ENCODE peak calls at places on chromosomes 12 and 14, in seven cellular contexts. N is A549; C is AG04450; W is thyroid gland; E is dorsolateral prefrontal cortex; S is naive thymus-derived CD4-positive, alpha-beta T cell; Y is HCT116. D is an unnamed sample.

GRCh38 chr14:106129274-106129673 is 602.9 kb downstream of the TMEM121 start:
- DNase-seq in N (no peak), C (no peak), W (no peak), E (no peak), S (no peak), Y (no peak), D (no peak)

GRCh38 chr12:123971449-123971769 is 1.2 kb downstream of the CCDC92 start:
- DNase-seq in N (no peak), C (no peak), W (no peak), E (no peak), S (no peak), Y (no peak), D (no peak)

GRCh38 chr12:108854453-108855283 is 2.7 kb downstream of the SSH1 start:
- DNase-seq in N (peak), C (peak), W (peak), E (no peak), S (no peak), Y (peak), D (peak)

GRCh38 chr12:107900588-107900987 is 126.1 kb downstream of the ASCL4 start:
- DNase-seq in N (no peak), C (no peak), W (no peak), E (no peak), S (no peak), Y (no peak), D (no peak)

GRCh38 chr14:73231874-73232851 is 5.1 kb upstream of the PAPLN start:
- DNase-seq in N (peak), C (no peak), W (no peak), E (no peak), S (no peak), Y (no peak), D (no peak)

GRCh38 chr12:20314325-20314724 is 54.0 kb upstream of the PDE3A start:
- DNase-seq in N (no peak), C (no peak), W (no peak), E (no peak), S (no peak), Y (no peak), D (no peak)

GRCh38 chr12:68451261-68452091 is 119.3 kb upstream of the MDM1 start:
- DNase-seq in N (no peak), C (peak), W (peak), E (no peak), S (peak), Y (no peak), D (peak)

GRCh38 chr12:65656904-65657351 is 167.4 kb upstream of the HMGA2 start:
- DNase-seq in N (peak), C (peak), W (no peak), E (no peak), S (no peak), Y (peak), D (no peak)

GRCh38 chr14:73833530-73834257 is 17.9 kb upstream of the PTGR2 start:
- DNase-seq in N (no peak), C (no peak), W (peak), E (no peak), S (no peak), Y (no peak), D (peak)

GRCh38 chr12:114916124-114916523 is 232.1 kb upstream of the TBX3 start:
- DNase-seq in N (no peak), C (no peak), W (no peak), E (no peak), S (no peak), Y (no peak), D (no peak)

GRCh38 chr12:69779928-69780327 is 41.3 kb downstream of the RAB3IP start:
- DNase-seq in N (peak), C (no peak), W (no peak), E (no peak), S (no peak), Y (peak), D (no peak)

GRCh38 chr12:3016191-3016590 is 57.0 kb downstream of the TEAD4 start:
- DNase-seq in N (no peak), C (no peak), W (no peak), E (no peak), S (no peak), Y (no peak), D (no peak)

GRCh38 chr12:27972721-27973120 is at the start of gene PTHLH:
- DNase-seq in N (no peak), C (no peak), W (no peak), E (no peak), S (no peak), Y (no peak), D (no peak)

GRCh38 chr12:27971606-27972005 is 927 bp downstream of the PTHLH start:
- DNase-seq in N (no peak), C (no peak), W (no peak), E (no peak), S (no peak), Y (no peak), D (no peak)

GRCh38 chr12:27969901-27970390 is 2.6 kb downstream of the PTHLH start:
- DNase-seq in N (peak), C (no peak), W (peak), E (peak), S (peak), Y (peak), D (peak)

GRCh38 chr12:27970391-27970980 is 2.0 kb downstream of the PTHLH start:
- DNase-seq in N (no peak), C (no peak), W (peak), E (no peak), S (no peak), Y (no peak), D (peak)

DNA sequence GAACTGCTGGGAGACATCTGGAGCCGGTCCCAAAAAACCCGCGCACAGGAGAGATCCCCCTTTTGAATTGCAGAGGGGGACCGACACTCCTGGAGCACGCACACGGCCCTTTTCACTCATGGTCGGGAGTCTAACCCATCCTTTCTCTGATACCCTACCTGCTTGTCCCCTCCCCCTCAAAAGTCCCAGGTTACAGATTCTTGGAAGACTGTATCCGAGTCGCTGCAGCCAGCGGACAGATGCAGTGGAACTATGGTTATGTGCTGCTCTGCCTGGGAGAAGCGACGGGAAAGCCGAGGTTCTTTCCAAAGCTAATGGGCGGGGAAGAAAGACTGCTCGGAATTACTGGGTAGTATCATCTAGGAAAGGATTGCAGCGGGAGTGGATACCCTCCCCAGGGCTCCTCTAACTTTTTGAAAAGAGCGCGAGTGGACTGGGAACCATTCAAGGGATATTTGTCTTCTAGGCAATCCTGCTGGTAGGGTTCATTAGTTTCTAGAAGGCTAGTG is 1.5 kb downstream of the PTHLH start:
- DNase-seq in N (no peak), C (no peak), W (peak), E (no peak), S (no peak), Y (no peak), D (no peak)
- H3K4me3 ChIP-seq in N (peak), C (peak), W (no peak), E (peak), S (no peak), Y (no peak), D (no peak)

GRCh38 chr12:55817352-55818139 is at the start of the genes ORMDL2 and SARNP:
- DNase-seq in N (peak), C (peak), W (peak), E (peak), S (peak), Y (peak), D (peak)

GRCh38 chr12:55816876-55817351 is 610 bp downstream of the SARNP start:
- DNase-seq in N (peak), C (no peak), W (peak), E (no peak), S (no peak), Y (no peak), D (no peak)

GRCh38 chr12:55812088-55812487 is 5.4 kb downstream of the SARNP start:
- DNase-seq in N (no peak), C (no peak), W (no peak), E (no peak), S (no peak), Y (no peak), D (no peak)

GRCh38 chr12:55815473-55815872 is 2.1 kb downstream of the SARNP start:
- DNase-seq in N (no peak), C (no peak), W (no peak), E (no peak), S (no peak), Y (no peak), D (no peak)

DNA sequence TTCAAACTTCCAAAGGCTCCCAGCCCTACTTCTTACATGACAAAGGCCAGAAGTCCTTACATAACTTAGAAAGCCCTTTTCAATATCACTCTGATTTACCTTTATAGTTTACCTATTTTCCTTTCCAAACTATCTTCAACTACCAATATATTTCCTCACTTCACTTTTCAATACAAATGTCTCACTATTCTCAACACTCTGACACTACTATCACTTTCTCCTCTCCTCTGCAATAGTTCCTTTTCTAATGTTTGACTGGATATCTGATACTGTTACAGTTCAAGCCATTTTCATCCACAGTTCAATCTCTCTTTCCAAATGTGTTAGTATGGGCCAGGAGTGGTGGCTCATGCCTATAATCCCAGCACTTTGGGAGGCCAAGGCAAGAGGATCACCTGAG is 3.3 kb downstream of the SARNP start:
- DNase-seq in N (no peak), C (no peak), W (no peak), E (no peak), S (no peak), Y (no peak), D (no peak)
- H3K4me3 ChIP-seq in N (no peak), C (no peak), W (no peak), E (no peak), S (no peak), Y (no peak), D (no peak)

DNA sequence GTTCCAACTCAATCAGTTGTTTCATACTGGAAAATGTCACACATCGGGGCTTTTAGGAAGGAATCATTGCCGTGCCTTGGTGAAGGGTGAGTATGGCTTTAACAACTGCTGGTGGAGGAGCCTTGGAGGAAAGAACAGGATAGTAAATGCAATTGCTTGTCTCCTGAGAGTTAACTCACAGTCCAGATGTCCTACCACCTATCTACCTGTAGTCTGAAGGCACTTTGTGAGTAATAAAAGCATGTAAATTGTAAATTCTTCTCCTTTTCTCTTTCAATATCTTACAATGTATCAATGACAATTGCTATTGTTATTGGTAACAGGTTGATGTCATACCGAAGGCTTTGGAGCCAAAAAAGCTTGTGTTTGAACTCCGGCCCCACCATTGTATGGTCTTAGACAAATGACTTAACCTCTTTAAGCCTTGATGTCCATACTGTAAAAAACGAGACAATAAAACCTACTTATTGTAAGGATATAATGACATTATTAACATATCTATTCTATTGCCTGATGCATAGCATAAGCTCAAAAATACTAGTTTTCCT is 397.4 kb downstream of the ADAMTS20 start:
- DNase-seq in N (no peak), C (no peak), W (no peak), E (no peak), S (no peak), Y (no peak), D (no peak)
- H3K4me3 ChIP-seq in N (no peak), C (no peak), W (no peak), E (no peak), S (no peak), Y (no peak), D (no peak)

GRCh38 chr12:6631549-6631961 is 4.2 kb downstream of the LPAR5 start:
- DNase-seq in N (no peak), C (no peak), W (no peak), E (no peak), S (peak), Y (no peak), D (no peak)
- H3K4me3 ChIP-seq in N (no peak), C (no peak), W (no peak), E (peak), S (peak), Y (no peak), D (no peak)

DNA sequence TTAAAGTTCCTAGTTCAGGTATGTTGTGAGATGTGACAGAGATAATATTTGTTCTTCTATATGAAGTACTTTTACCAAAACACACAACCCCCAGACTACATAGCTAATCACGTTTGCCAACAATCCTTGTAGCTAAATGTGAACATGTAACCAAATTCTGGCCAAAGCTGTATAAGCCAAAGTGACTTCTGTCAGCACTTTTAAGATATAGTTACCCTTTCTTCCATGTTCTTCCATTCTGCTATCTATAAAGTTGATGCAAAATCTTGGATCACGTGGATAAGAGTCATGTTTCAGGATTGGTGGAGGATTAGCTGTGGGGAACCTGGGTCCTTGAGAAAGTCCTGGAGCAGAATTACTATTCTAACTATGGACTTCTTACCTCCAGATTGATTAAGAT is 1366.6 kb downstream of the FSCB start:
- DNase-seq in N (no peak), C (no peak), W (no peak), E (no peak), S (no peak), Y (no peak), D (no peak)
- H3K4me3 ChIP-seq in N (no peak), C (no peak), W (no peak), E (no peak), S (no peak), Y (no peak), D (no peak)

DNA sequence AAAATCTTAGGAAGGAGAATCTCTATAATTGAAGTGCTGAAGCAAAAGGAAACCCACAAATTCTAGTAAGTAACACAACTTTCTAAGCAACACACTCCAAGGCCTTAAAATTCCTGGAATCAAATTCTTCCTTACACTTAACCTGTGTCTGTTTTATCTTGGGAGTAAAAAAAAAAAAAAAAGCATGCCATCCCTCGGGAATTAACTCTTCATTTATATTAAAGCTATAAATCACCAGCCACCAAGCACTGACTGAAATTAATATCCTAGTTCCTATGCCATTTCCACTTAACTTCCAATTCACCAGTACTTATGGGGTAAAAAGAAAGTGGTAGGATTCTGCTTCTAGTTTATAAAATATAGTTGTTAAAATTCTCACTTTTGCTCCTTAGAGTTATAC is 238.1 kb downstream of the SLC25A21 start:
- DNase-seq in N (no peak), C (no peak), W (no peak), E (no peak), S (no peak), Y (no peak), D (no peak)
- H3K4me3 ChIP-seq in N (no peak), C (no peak), W (no peak), E (no peak), S (no peak), Y (no peak), D (no peak)

GRCh38 chr12:76859621-76860020 is 19.2 kb downstream of the CSRP2 start:
- DNase-seq in N (no peak), C (no peak), W (no peak), E (no peak), S (no peak), Y (no peak), D (no peak)
- H3K4me3 ChIP-seq in N (no peak), C (no peak), W (no peak), E (no peak), S (no peak), Y (no peak), D (no peak)

GRCh38 chr14:95484296-95484695 is 32.2 kb downstream of the SYNE3 start:
- DNase-seq in N (no peak), C (no peak), W (no peak), E (no peak), S (no peak), Y (no peak), D (no peak)

GRCh38 chr14:95483843-95484165 is 32.6 kb downstream of the SYNE3 start:
- DNase-seq in N (no peak), C (no peak), W (no peak), E (no peak), S (no peak), Y (no peak), D (no peak)

GRCh38 chr14:95485222-95485819 is 31.1 kb downstream of the SYNE3 start:
- DNase-seq in N (no peak), C (no peak), W (no peak), E (no peak), S (no peak), Y (no peak), D (no peak)

GRCh38 chr14:95481391-95482022 is 34.9 kb downstream of the SYNE3 start:
- DNase-seq in N (no peak), C (no peak), W (no peak), E (no peak), S (no peak), Y (no peak), D (no peak)

GRCh38 chr14:95482967-95483842 is 33.2 kb downstream of the SYNE3 start:
- DNase-seq in N (peak), C (peak), W (peak), E (no peak), S (no peak), Y (peak), D (peak)
- H3K4me3 ChIP-seq in N (no peak), C (no peak), W (no peak), E (no peak), S (no peak), Y (peak), D (no peak)

GRCh38 chr14:71586131-71586893 is 345.9 kb upstream of the RGS6 start:
- DNase-seq in N (no peak), C (no peak), W (peak), E (peak), S (no peak), Y (no peak), D (no peak)
- H3K4me3 ChIP-seq in N (no peak), C (peak), W (no peak), E (peak), S (no peak), Y (no peak), D (no peak)

GRCh38 chr12:27822076-27822712 is 42.2 kb upstream of the MANSC4 start:
- DNase-seq in N (no peak), C (peak), W (no peak), E (no peak), S (no peak), Y (peak), D (no peak)
- H3K4me3 ChIP-seq in N (no peak), C (no peak), W (no peak), E (no peak), S (no peak), Y (no peak), D (no peak)